ENCODE peak calls at places on chromosomes 4 and X, in seven cellular contexts. B is upper lobe of left lung, P is Calu3, L is MM.1S, A is GM13976, X is astrocyte, K is heart left ventricle. V is an unnamed sample.

GRCh38 chr4:151992301-151992700 is 231.5 kb upstream of the GATB start:
- DNase-seq in B (no peak), P (no peak), L (no peak), A (no peak), X (peak), K (no peak), V (no peak)

GRCh38 chr4:81565137-81565870 is 93.6 kb upstream of the RASGEF1B start:
- DNase-seq in B (peak), P (peak), L (no peak), A (no peak), X (no peak), K (peak), V (no peak)

GRCh38 chr4:7134737-7135388 is 57.5 kb upstream of the SORCS2 start:
- DNase-seq in B (peak), P (no peak), L (no peak), A (no peak), X (peak), K (peak), V (no peak)

GRCh38 chr4:148749403-148749802 is 307.2 kb upstream of the NR3C2 start:
- DNase-seq in B (no peak), P (no peak), L (no peak), A (no peak), X (no peak), K (no peak), V (no peak)

GRCh38 chr4:109658871-109659410 is 44.3 kb downstream of the CASP6 start:
- DNase-seq in B (no peak), P (no peak), L (no peak), A (no peak), X (no peak), K (no peak), V (no peak)

GRCh38 chr4:40581254-40582140 is 48.2 kb downstream of the RBM47 start:
- DNase-seq in B (no peak), P (no peak), L (peak), A (no peak), X (no peak), K (no peak), V (no peak)

GRCh38 chr4:142600952-142601351 is 245.1 kb downstream of the INPP4B start:
- DNase-seq in B (no peak), P (no peak), L (no peak), A (no peak), X (no peak), K (no peak), V (no peak)

GRCh38 chrX:153333271-153333670 is 682 bp upstream of the ZNF275 start:
- DNase-seq in B (no peak), P (no peak), L (no peak), A (no peak), X (peak), K (no peak), V (no peak)

GRCh38 chr4:128862608-128863313 is 53.3 kb downstream of the JADE1 start:
- DNase-seq in B (no peak), P (no peak), L (no peak), A (peak), X (peak), K (no peak), V (no peak)

DNA sequence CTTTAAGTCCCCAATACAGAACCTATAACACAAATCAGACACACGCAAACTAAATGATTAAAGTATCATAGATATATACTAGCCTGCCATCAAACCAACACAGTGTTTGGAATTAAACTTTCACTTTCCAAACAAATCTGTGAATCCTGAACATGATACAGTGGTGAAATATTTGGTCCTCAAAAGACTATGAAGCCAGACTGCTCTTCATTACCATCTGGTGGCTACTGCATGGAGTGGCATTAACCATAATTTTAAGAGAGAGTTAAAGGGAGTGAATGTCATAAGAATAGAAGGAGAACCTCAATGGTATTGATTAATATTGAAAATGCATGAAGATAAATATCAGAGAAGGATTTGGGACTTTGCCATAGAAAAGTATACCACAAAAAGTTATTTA is 9.2 kb upstream of the GABRA4 start:
- DNase-seq in B (no peak), P (no peak), L (no peak), A (no peak), X (no peak), K (no peak), V (no peak)
- TF ChIP-seq CTCF in B (no peak), P (no peak), L (peak), A (peak), X (peak), K (no peak), V (peak)

GRCh38 chrX:57918750-57919436 is 8.6 kb upstream of the ZXDA start:
- DNase-seq in B (no peak), P (peak), L (peak), A (no peak), X (no peak), K (peak), V (no peak)
- TF ChIP-seq CTCF in B (peak), P (peak), L (peak), A (peak), X (peak), K (peak), V (no peak)

DNA sequence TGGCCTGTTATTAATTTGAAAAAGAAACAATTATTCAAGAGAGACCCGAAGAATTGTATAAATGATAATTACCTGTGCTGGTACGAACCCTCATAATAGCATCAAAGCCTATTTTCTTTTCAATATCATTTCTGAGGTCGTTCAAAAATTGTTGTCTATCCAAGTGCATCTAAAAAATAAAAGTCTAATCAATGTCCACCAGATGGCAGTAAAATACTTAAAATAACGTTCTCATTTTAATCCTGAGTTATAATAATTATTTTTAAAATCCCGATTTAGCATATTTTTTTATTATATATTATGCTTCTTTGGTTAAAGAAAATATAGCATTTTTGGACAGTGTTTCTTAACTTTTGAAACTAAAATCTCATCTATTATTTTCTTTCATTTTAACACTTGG is 55.7 kb downstream of the METTL14 start:
- DNase-seq in B (no peak), P (no peak), L (peak), A (no peak), X (no peak), K (no peak), V (no peak)
- TF ChIP-seq CTCF in B (peak), P (peak), L (peak), A (no peak), X (peak), K (peak), V (peak)

GRCh38 chr4:22356996-22357596 is 158.8 kb downstream of the ADGRA3 start:
- DNase-seq in B (no peak), P (no peak), L (peak), A (peak), X (peak), K (no peak), V (no peak)
- TF ChIP-seq CTCF in B (no peak), P (no peak), L (peak), A (no peak), X (peak), K (peak), V (peak)

DNA sequence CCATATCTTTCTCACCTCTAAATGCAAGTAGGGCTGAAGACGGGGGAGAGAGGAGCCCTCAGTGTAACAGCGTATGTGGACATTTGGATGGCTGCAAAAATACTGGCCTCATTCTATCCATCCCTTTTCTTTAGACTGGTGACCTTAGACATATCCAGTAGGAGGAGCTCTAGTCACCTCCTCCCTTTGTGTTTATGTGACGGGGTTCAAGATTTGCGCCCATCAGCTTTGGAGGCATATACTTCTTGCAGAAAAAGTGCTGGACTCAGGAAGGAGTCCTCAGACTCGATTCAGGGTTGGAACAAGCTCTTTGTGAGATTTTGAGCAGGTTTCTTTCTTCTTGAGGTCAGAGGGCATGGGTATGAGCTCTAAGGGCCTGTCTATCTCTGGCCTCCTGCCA is 86.2 kb downstream of the MAMLD1 start:
- DNase-seq in B (no peak), P (no peak), L (no peak), A (no peak), X (no peak), K (no peak), V (no peak)
- TF ChIP-seq CTCF in B (no peak), P (no peak), L (peak), A (peak), X (no peak), K (no peak), V (no peak)

GRCh38 chr4:42656736-42656985 is 244 bp downstream of the ATP8A1 start:
- DNase-seq in B (no peak), P (no peak), L (no peak), A (no peak), X (no peak), K (no peak), V (no peak)

GRCh38 chr4:42655248-42655647 is 1.7 kb downstream of the ATP8A1 start:
- DNase-seq in B (no peak), P (no peak), L (no peak), A (peak), X (no peak), K (no peak), V (no peak)

GRCh38 chr4:42654606-42655005 is 2.3 kb downstream of the ATP8A1 start:
- DNase-seq in B (no peak), P (peak), L (no peak), A (peak), X (peak), K (peak), V (no peak)

GRCh38 chr4:42656986-42657792 is at the start of gene ATP8A1:
- DNase-seq in B (peak), P (peak), L (peak), A (peak), X (peak), K (peak), V (peak)

GRCh38 chr4:42655921-42656735 is 777 bp downstream of the ATP8A1 start:
- DNase-seq in B (peak), P (peak), L (peak), A (peak), X (no peak), K (peak), V (peak)
- TF ChIP-seq CTCF in B (no peak), P (no peak), L (no peak), A (no peak), X (no peak), K (no peak), V (no peak)

GRCh38 chr4:150078996-150079581 is 844 bp downstream of the DCLK2 start:
- DNase-seq in B (peak), P (peak), L (peak), A (peak), X (no peak), K (peak), V (peak)
- TF ChIP-seq CTCF in B (no peak), P (no peak), L (peak), A (no peak), X (no peak), K (no peak), V (peak)

GRCh38 chr4:108024078-108024990 is 34.6 kb downstream of the HADH start:
- DNase-seq in B (no peak), P (no peak), L (no peak), A (no peak), X (no peak), K (no peak), V (no peak)

GRCh38 chr4:108013955-108014354 is 24.3 kb downstream of the HADH start:
- DNase-seq in B (no peak), P (no peak), L (no peak), A (no peak), X (no peak), K (no peak), V (no peak)

GRCh38 chr4:108013332-108013731 is 23.6 kb downstream of the HADH start:
- DNase-seq in B (no peak), P (no peak), L (no peak), A (no peak), X (no peak), K (no peak), V (no peak)

GRCh38 chr4:108018038-108018883 is 28.6 kb downstream of the HADH start:
- DNase-seq in B (no peak), P (peak), L (peak), A (peak), X (peak), K (peak), V (peak)

DNA sequence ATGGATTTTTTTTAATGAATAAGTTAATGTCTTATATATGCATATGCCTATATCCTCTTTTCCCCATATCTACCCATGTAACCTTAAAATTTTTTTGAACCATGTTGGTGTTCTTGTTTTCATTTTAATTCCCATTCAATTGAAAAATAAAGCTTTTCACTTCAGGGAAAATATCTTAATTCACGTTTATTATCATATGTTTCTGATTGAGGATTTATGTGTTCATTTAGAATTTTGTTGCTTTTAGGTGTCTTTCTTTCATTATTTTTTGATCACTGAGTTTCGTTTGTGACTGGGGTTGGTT is 29.1 kb downstream of the HADH start:
- DNase-seq in B (no peak), P (no peak), L (no peak), A (no peak), X (no peak), K (no peak), V (no peak)
- TF ChIP-seq CTCF in B (no peak), P (no peak), L (no peak), A (no peak), X (no peak), K (no peak), V (peak)

V was measured in type B pancreatic cell.